ENCODE peak calls at places on chromosome 3, in four cellular contexts. W, B, U and S are unnamed samples.

GRCh38 chr3:69051796-69052566 is at the start of gene TMF1:
- DNase-seq in W (peak), U (peak), B (peak), S (peak)

GRCh38 chr3:126355777-126356372 is 1.3 kb downstream of the KLF15 start:
- DNase-seq in U (peak), B (peak), W (peak), S (peak)

GRCh38 chr3:63228677-63229076 is 49.4 kb upstream of the SYNPR start:
- DNase-seq in W (peak), B (peak), U (no peak), S (peak)

GRCh38 chr3:141104151-141104741 is 53.1 kb downstream of the SPSB4 start:
- DNase-seq in W (no peak), B (no peak), U (no peak), S (no peak)

GRCh38 chr3:37779289-37780152 is 82.2 kb upstream of the CTDSPL start:
- DNase-seq in W (peak), B (peak), U (peak), S (peak)

GRCh38 chr3:126216416-126216815 is 36.0 kb upstream of the ALDH1L1 start:
- DNase-seq in B (no peak), U (no peak), W (no peak), S (no peak)

GRCh38 chr3:158347966-158348365 is 223.0 kb upstream of the MLF1 start:
- DNase-seq in W (no peak), B (no peak), U (no peak), S (no peak)

GRCh38 chr3:12643724-12644123 is 20.2 kb downstream of the RAF1 start:
- DNase-seq in B (no peak), W (no peak), U (no peak), S (no peak)

GRCh38 chr3:188687389-188687788 is 484.4 kb upstream of the TPRG1 start:
- DNase-seq in W (no peak), B (no peak), U (no peak), S (no peak)

GRCh38 chr3:133578548-133579191 is 5.2 kb downstream of the CDV3 start:
- DNase-seq in U (no peak), B (peak), W (peak), S (peak)

GRCh38 chr3:41792806-41793205 is 169.1 kb downstream of the ULK4 start:
- DNase-seq in W (no peak), B (no peak), U (no peak), S (no peak)

GRCh38 chr3:192042116-192042515 is 581.2 kb downstream of the PYDC2 start:
- DNase-seq in W (no peak), B (no peak), U (no peak), S (no peak)

GRCh38 chr3:52088445-52089367 is 32.3 kb upstream of the DUSP7 start:
- DNase-seq in U (no peak), B (peak), W (peak), S (no peak)

GRCh38 chr3:55362206-55362960 is 124.7 kb downstream of the WNT5A start:
- DNase-seq in B (no peak), W (no peak), U (no peak), S (no peak)

GRCh38 chr3:112671930-112672715 is 31.2 kb upstream of the CCDC80 start:
- DNase-seq in B (no peak), W (peak), U (no peak), S (no peak)

GRCh38 chr3:183827809-183828537 is 2.6 kb upstream of the MAP6D1 start:
- DNase-seq in U (no peak), W (no peak), B (no peak), S (no peak)

GRCh38 chr3:14793126-14793857 is 25.5 kb upstream of the FGD5 start:
- DNase-seq in W (no peak), B (no peak), U (no peak), S (no peak)

GRCh38 chr3:85360742-85361387 is 402.1 kb downstream of the CADM2 start:
- DNase-seq in W (peak), U (peak), B (peak), S (no peak)

GRCh38 chr3:115986555-115987207 is 363.4 kb downstream of the GAP43 start:
- DNase-seq in U (no peak), W (peak), B (peak), S (peak)

GRCh38 chr3:24595801-24596200 is 101.2 kb upstream of the THRB start:
- DNase-seq in W (no peak), U (no peak), B (no peak), S (no peak)

GRCh38 chr3:79598594-79598993 is 169.2 kb downstream of the ROBO1 start:
- DNase-seq in B (no peak), W (no peak), U (peak), S (no peak)
- TF ChIP-seq FOSL1 in B (no peak), W (no peak), U (no peak), S (no peak)

GRCh38 chr3:4814302-4814903 is 164.8 kb upstream of the BHLHE40 start:
- DNase-seq in U (no peak), W (peak), B (no peak), S (no peak)
- H3K9ac ChIP-seq in U (no peak), W (peak), B (no peak), S (peak)

DNA sequence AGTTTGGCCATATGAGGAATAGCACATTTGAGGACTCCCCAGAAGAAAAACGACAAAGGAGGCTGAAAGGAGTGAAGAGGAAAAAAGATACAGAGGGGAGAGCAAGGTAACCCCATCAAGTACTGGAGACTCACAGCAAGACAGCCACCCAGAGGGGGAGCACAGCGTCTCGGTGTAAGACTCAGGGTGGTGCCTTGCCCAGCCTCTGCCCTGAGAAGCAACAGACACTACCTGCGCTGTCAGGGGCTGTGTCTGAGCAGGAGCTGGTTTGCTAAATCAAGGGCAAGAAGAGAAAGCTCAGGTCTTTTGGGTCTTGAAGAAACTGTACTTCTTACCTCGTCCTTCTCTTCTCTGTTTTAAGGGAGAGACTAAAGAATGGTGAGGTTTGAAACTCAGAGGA is 27.9 kb downstream of the FBXO45 start:
- DNase-seq in W (no peak), U (no peak), B (no peak), S (no peak)
- TF ChIP-seq FOSL1 in W (no peak), U (no peak), B (no peak), S (no peak)

GRCh38 chr3:17069754-17070153 is 185.0 kb downstream of the PLCL2 start:
- DNase-seq in B (no peak), W (no peak), U (no peak), S (no peak)
- H3K9ac ChIP-seq in B (no peak), W (no peak), U (no peak), S (no peak)

GRCh38 chr3:143442761-143443477 is 323.3 kb downstream of the CHST2 start:
- DNase-seq in U (no peak), B (no peak), W (peak), S (no peak)
- TF ChIP-seq FOSL1 in U (no peak), B (no peak), W (no peak), S (no peak)

GRCh38 chr3:71446734-71447133 is 136.8 kb downstream of the FOXP1 start:
- DNase-seq in B (no peak), W (no peak), U (no peak), S (no peak)
- H3K9ac ChIP-seq in B (no peak), W (no peak), U (no peak), S (no peak)